ENCODE peak calls at places on chromosome 22, in four cellular contexts. I is uterus, F is AG04450, A is H9. B is an unnamed sample.

GRCh38 chr22:50051930-50052329 is 6.2 kb downstream of the TTLL8 start:
- DNase-seq in I (no peak), F (no peak), A (no peak), B (no peak)

GRCh38 chr22:45895436-45896152 is 81.4 kb downstream of the WNT7B start:
- DNase-seq in I (no peak), F (no peak), A (no peak), B (no peak)

GRCh38 chr22:19876314-19876940 is 21.8 kb upstream of the GNB1L start:
- DNase-seq in I (peak), F (no peak), A (no peak), B (no peak)

GRCh38 chr22:35684270-35684700 is 33.4 kb upstream of the APOL5 start:
- DNase-seq in I (no peak), F (no peak), A (peak), B (no peak)

GRCh38 chr22:41524283-41524682 is 20.0 kb downstream of the POLR3H start:
- DNase-seq in I (peak), F (peak), A (no peak), B (no peak)

GRCh38 chr22:50034126-50035081 is 21.8 kb upstream of the IL17REL start:
- DNase-seq in I (no peak), F (no peak), A (no peak), B (no peak)

GRCh38 chr22:41315586-41315985 is 14.3 kb downstream of the ZC3H7B start:
- DNase-seq in I (no peak), F (no peak), A (no peak), B (no peak)

GRCh38 chr22:35560366-35560765 is 19.7 kb downstream of the RASD2 start:
- DNase-seq in I (no peak), F (no peak), A (no peak), B (no peak)

GRCh38 chr22:39128508-39128907 is 24.0 kb downstream of the CBX7 start:
- DNase-seq in I (no peak), F (no peak), A (no peak), B (no peak)

GRCh38 chr22:39960791-39961746 is 872 bp downstream of the TMA7B start:
- DNase-seq in I (no peak), F (peak), A (no peak), B (peak)

GRCh38 chr22:31148516-31148915 is 8.2 kb upstream of the PLA2G3 start:
- DNase-seq in I (no peak), F (no peak), A (no peak), B (no peak)

GRCh38 chr22:40400173-40400572 is 29.8 kb downstream of the SGSM3 start:
- DNase-seq in I (no peak), F (no peak), A (no peak), B (no peak)

GRCh38 chr22:46183733-46184132 is 33.4 kb downstream of the PPARA start:
- DNase-seq in I (no peak), F (no peak), A (no peak), B (no peak)

GRCh38 chr22:26199665-26200064 is 30.4 kb downstream of the SEZ6L start:
- DNase-seq in I (no peak), F (no peak), A (peak), B (no peak)

GRCh38 chr22:19817561-19818263 is 37.0 kb downstream of the GNB1L start:
- DNase-seq in I (no peak), F (no peak), A (peak), B (no peak)

GRCh38 chr22:42670921-42671709 is 21.9 kb upstream of the CYB5R3 start:
- DNase-seq in I (no peak), F (no peak), A (no peak), B (no peak)

GRCh38 chr22:39087881-39088687 is 9.0 kb upstream of the APOBEC3H start:
- DNase-seq in I (peak), F (no peak), A (peak), B (no peak)

GRCh38 chr22:20225693-20225966 is 42.5 kb downstream of the RTN4R start:
- DNase-seq in I (no peak), F (no peak), A (no peak), B (no peak)

GRCh38 chr22:23386822-23387580 is 193.1 kb downstream of the IGLL1 start:
- DNase-seq in I (no peak), F (no peak), A (no peak), B (no peak)

GRCh38 chr22:23385301-23386244 is 194.5 kb downstream of the IGLL1 start:
- DNase-seq in I (peak), F (peak), A (peak), B (peak)

GRCh38 chr22:23384899-23385298 is 195.2 kb downstream of the IGLL1 start:
- DNase-seq in I (no peak), F (no peak), A (no peak), B (no peak)

GRCh38 chr22:23387827-23388491 is 192.1 kb downstream of the IGLL1 start:
- DNase-seq in I (no peak), F (no peak), A (no peak), B (no peak)

GRCh38 chr22:23386245-23386631 is 193.9 kb downstream of the IGLL1 start:
- DNase-seq in I (no peak), F (no peak), A (no peak), B (no peak)
- TF ChIP-seq CTCF in I (no peak), F (no peak), A (no peak), B (no peak)

GRCh38 chr22:48596111-48596860 is 1231.4 kb downstream of the BRD1 start:
- DNase-seq in I (no peak), F (no peak), A (no peak), B (no peak)
- TF ChIP-seq CTCF in I (no peak), F (no peak), A (no peak), B (no peak)

GRCh38 chr22:37465721-37466120 is 20.5 kb downstream of the MFNG start:
- DNase-seq in I (no peak), F (no peak), A (peak), B (no peak)
- TF ChIP-seq CTCF in I (no peak), F (no peak), A (peak), B (no peak)

DNA sequence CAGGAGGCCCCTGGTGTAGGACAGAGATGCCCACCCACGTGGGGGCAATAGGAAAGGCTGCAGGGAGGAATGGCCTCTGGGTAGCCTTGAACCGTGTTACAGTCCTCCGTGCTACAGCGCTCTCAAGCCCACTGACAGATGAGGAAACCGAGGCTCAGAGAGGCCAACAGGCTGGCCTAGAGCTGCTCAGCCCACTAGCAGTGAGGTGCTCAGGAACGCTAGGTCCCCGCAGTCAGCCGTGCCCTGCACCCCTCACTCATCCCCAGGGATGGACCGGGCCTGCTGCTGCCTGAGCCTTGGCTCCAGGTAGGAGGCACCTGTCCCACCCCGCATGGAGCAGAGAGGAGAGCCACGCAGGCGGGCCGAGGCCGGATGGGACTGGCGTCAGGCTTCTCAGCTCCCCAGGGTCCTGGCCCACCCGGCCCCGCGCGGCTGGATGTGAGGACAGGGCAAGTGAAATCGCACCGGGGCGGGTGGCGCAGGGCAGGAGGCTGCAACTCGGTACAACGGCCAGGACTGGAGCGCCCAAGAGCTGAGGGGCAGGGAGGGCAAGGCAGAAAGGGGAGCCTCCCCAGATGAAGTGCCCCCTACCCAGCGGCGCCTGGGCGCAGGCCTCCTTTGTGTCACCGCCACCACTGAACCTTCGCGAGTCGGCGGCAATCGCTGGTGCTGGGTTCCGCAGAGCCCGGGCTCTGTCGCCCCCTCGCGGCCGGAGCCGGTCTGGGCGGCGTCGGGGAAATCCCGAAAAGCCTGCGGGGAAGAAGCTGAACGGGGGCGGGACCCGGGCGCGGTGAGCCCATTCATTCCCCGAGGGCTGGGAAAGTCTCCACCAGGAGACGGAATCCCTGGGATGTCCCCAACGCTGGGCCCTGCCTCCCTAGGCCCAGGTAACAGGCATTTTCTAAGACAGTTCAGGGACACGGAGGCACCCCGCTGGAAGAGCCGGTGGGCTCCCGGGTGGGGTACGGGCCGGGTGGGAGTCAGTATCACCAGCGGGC is 8.4 kb upstream of the SLC2A11 start:
- DNase-seq in I (peak), F (no peak), A (peak), B (no peak)
- TF ChIP-seq CTCF in I (peak), F (peak), A (peak), B (peak)

GRCh38 chr22:21952586-21953571 is at the start of gene PPM1F:
- DNase-seq in I (peak), F (peak), A (peak), B (peak)
- TF ChIP-seq CTCF in I (peak), F (peak), A (peak), B (peak)

GRCh38 chr22:36753916-36754315 is 22.0 kb downstream of the IFT27 start:
- DNase-seq in I (no peak), F (no peak), A (no peak), B (no peak)

GRCh38 chr22:36756746-36757607 is 18.9 kb downstream of the IFT27 start:
- DNase-seq in I (no peak), F (no peak), A (peak), B (no peak)

GRCh38 chr22:36755316-36755715 is 20.6 kb downstream of the IFT27 start:
- DNase-seq in I (no peak), F (no peak), A (no peak), B (no peak)

GRCh38 chr22:36757608-36758220 is 18.2 kb downstream of the IFT27 start:
- DNase-seq in I (peak), F (peak), A (peak), B (peak)

DNA sequence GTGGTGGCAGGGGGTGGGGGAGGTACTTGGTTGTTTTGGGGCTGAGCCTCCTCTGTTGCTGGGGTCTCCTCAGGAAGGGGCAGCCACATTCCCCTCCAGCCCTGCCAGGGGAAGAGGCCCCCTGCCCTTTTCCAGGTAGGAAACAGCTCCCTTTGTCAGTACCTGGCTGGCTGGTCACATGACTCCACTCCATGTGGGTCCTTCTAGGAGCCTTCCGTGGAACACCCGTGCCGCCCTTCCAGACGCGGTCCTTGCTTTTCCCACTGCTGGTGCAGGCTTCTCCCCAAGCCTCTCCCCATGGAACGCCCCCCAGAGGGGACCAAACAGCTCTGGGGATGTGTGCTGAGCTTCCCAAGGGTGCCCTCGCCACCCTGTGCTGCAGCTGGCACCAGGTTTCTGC is 19.9 kb downstream of the IFT27 start:
- DNase-seq in I (no peak), F (no peak), A (no peak), B (no peak)
- TF ChIP-seq CTCF in I (no peak), F (no peak), A (no peak), B (no peak)

DNA sequence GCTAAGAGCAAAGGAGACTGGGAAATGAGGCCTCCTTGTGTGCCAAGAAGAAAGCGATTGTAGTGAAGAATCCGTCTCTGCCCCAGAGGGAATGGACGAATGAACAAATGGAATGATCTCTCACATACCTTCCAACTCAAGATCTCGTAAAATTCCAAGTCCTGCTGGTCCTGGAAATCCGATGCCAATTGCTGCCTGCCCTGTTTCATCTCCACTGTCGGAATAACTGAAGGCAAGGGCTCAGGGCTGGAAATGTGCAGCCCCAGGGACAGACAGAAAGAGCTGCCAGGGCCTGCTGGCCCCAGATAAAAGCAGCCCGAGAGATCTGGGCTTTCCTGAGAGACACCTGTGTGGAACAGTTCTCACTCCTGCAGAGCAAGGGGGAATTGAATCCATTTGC is 120.9 kb downstream of the MN1 start:
- DNase-seq in I (no peak), F (no peak), A (no peak), B (no peak)
- TF ChIP-seq CTCF in I (no peak), F (no peak), A (no peak), B (no peak)

GRCh38 chr22:48943567-48944432 is 883.9 kb downstream of the BRD1 start:
- DNase-seq in I (no peak), F (no peak), A (peak), B (no peak)
- TF ChIP-seq CTCF in I (peak), F (no peak), A (peak), B (peak)

B was measured in astrocyte of the cerebellum.